ENCODE peak calls at places on chromosomes 1 and 21, in eight cellular contexts. C is progenitor cell of endocrine pancreas, J is neural progenitor cell, F is cardiac muscle cell, L is endothelial cell, Y is breast epithelium, O is tibial nerve, I is kidney. X is an unnamed sample.

GRCh38 chr1:22238356-22239224 is 95.7 kb upstream of the WNT4 start:
- DNase-seq in O (no peak), L (no peak), I (no peak), C (no peak), F (no peak), J (no peak), Y (no peak), X (no peak)

GRCh38 chr1:88276158-88276557 is 407.9 kb upstream of the PKN2 start:
- DNase-seq in I (no peak), L (no peak), J (no peak), C (no peak), O (no peak), F (peak; percentile 10), Y (no peak), X (peak; percentile 45)

GRCh38 chr1:236064674-236065508 is at the start of gene NID1:
- DNase-seq in L (peak; percentile 72), Y (peak; percentile 60), J (peak; percentile 95), C (peak; percentile 64), O (peak; percentile 80), I (peak; percentile 95), F (peak; percentile 89), X (no peak)

GRCh38 chr1:983736-984475 is 2.0 kb upstream of the PERM1 start:
- DNase-seq in F (peak; percentile 27), L (peak; percentile 74), Y (no peak), J (peak; percentile 72), I (peak; percentile 80), C (peak; percentile 70), O (no peak), X (no peak)

GRCh38 chr1:23902611-23903278 is 10.4 kb downstream of the CNR2 start:
- DNase-seq in Y (no peak), O (no peak), C (no peak), L (no peak), F (no peak), J (peak; percentile 67), I (no peak), X (no peak)

GRCh38 chr1:151435174-151435573 is 24.1 kb downstream of the POGZ start:
- DNase-seq in J (no peak), F (no peak), Y (no peak), O (no peak), C (no peak), I (no peak), L (no peak), X (no peak)

GRCh38 chr1:33296824-33297223 is 24.1 kb downstream of the A3GALT2 start:
- DNase-seq in J (no peak), O (no peak), L (no peak), Y (no peak), I (peak; percentile 12), F (no peak), C (no peak), X (no peak)

GRCh38 chr1:243407284-243408018 is 151.6 kb downstream of the SDCCAG8 start:
- DNase-seq in I (no peak), F (peak; percentile 62), L (no peak), J (no peak), O (no peak), C (no peak), Y (no peak), X (no peak)

GRCh38 chr1:20142001-20142710 is 3.0 kb downstream of the PLA2G2F start:
- DNase-seq in Y (no peak), F (no peak), C (no peak), L (no peak), O (no peak), J (peak; percentile 10), I (peak; percentile 53), X (no peak)

GRCh38 chr1:231684333-231685244 is 58.0 kb downstream of the DISC1 start:
- DNase-seq in Y (peak; percentile 62), F (no peak), L (no peak), J (no peak), I (no peak), O (no peak), C (no peak), X (no peak)

GRCh38 chr21:28374881-28375280 is 617.8 kb downstream of the LTN1 start:
- DNase-seq in J (no peak), Y (no peak), F (no peak), I (no peak), O (no peak), C (no peak), L (no peak), X (no peak)

GRCh38 chr1:54301494-54301893 is 101.5 kb downstream of the MRPL37 start:
- DNase-seq in J (peak; percentile 52), O (no peak), L (no peak), Y (no peak), I (peak; percentile 60), C (no peak), F (no peak), X (no peak)

GRCh38 chr1:240758296-240758695 is 146.3 kb upstream of the GREM2 start:
- DNase-seq in O (no peak), I (no peak), L (no peak), Y (no peak), J (no peak), F (no peak), C (no peak), X (no peak)
- TF ChIP-seq CTCF in O (no peak), I (no peak), L (no peak), Y (no peak), J (no peak), F (no peak), C (no peak), X (no peak)

DNA sequence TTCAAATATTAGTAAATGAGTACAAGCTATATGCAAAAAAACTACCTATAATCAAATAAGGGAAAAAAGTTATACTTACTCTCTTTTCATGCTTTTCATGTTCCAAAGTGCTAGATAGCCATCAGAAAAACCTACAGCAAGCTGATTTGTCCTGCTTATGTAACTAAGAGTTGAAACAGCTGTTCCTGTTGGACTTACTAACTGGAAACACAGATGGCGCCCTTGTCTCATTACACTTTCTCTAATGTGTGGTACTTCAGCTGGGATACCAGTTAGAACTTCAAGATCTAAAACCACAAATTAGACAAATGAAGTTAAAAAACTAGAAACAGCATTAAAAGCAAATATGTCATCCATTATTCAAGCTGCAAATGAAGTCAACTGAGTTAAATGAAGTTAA is 24.3 kb downstream of the AHCTF1 start:
- DNase-seq in O (no peak), J (peak; percentile 59), C (no peak), L (peak; percentile 18), F (peak; percentile 79), I (no peak), Y (no peak), X (no peak)
- TF ChIP-seq CTCF in O (peak; percentile 44), J (peak; percentile 66), C (peak; percentile 65), L (no peak), F (peak; percentile 62), I (peak; percentile 28), Y (no peak), X (peak; percentile 54)

GRCh38 chr1:160522136-160522535 is 919 bp downstream of the SLAMF6 start:
- DNase-seq in L (no peak), J (no peak), O (no peak), Y (no peak), C (no peak), I (no peak), F (no peak), X (no peak)

GRCh38 chr1:160520999-160521398 is 2.1 kb downstream of the SLAMF6 start:
- DNase-seq in I (no peak), O (no peak), J (no peak), F (no peak), L (no peak), Y (no peak), C (no peak), X (no peak)

GRCh38 chr1:160521554-160521953 is 1.5 kb downstream of the SLAMF6 start:
- DNase-seq in O (no peak), F (no peak), J (no peak), L (no peak), C (no peak), I (no peak), Y (no peak), X (no peak)

GRCh38 chr1:160520582-160520981 is 2.5 kb downstream of the SLAMF6 start:
- DNase-seq in L (no peak), J (no peak), F (no peak), I (no peak), Y (no peak), O (no peak), C (no peak), X (no peak)

GRCh38 chr1:160519542-160520435 is 3.3 kb downstream of the SLAMF6 start:
- DNase-seq in J (no peak), F (no peak), O (no peak), L (no peak), I (no peak), Y (no peak), C (no peak), X (no peak)
- TF ChIP-seq CTCF in J (peak; percentile 20), F (no peak), O (no peak), L (peak; percentile 41), I (no peak), Y (no peak), C (peak; percentile 38), X (no peak)

GRCh38 chr1:161805399-161806197 is 39.5 kb downstream of the ATF6 start:
- DNase-seq in F (peak; percentile 19), C (no peak), O (no peak), J (no peak), I (no peak), L (no peak), Y (no peak), X (no peak)

GRCh38 chr1:161801955-161802354 is 35.8 kb downstream of the ATF6 start:
- DNase-seq in L (no peak), I (no peak), J (peak; percentile 16), C (no peak), Y (no peak), F (no peak), O (no peak), X (no peak)

GRCh38 chr1:161799792-161800191 is 33.7 kb downstream of the ATF6 start:
- DNase-seq in J (no peak), F (no peak), O (no peak), I (no peak), Y (no peak), L (no peak), C (no peak), X (no peak)

GRCh38 chr1:161803181-161803580 is 37.1 kb downstream of the ATF6 start:
- DNase-seq in O (no peak), I (no peak), J (no peak), F (no peak), Y (no peak), C (no peak), L (no peak), X (no peak)
- TF ChIP-seq CTCF in O (no peak), I (no peak), J (no peak), F (no peak), Y (no peak), C (no peak), L (no peak), X (no peak)

DNA sequence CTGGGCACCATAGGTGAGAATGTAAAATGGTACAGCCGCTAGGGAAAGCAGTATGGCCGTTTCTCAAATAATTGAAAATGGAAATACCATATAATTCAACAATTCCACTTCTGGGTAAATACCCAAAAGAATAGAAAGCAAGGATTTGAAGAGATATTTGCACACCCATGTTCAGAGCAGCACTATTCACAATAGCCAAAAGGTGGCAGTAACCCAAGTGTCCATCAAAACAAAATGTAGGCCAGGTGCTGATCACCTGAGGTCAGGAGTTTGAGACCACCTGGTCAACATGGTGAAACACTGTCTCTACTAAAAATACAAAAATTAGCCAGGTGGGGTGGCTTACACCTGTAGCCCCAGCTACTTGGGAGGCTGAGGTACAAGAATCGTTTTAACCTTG is 62.1 kb downstream of the OLIG1 start:
- DNase-seq in F (no peak), Y (no peak), I (no peak), L (no peak), J (no peak), O (no peak), C (no peak), X (no peak)
- TF ChIP-seq CTCF in F (peak; percentile 6), Y (no peak), I (no peak), L (no peak), J (peak; percentile 34), O (no peak), C (peak; percentile 31), X (peak; percentile 28)

X was measured in retinal pigment epithelial cell.